ENCODE peak calls at places on chromosomes 1 and 21, in eight cellular contexts. E is psoas muscle; G is cardiac fibroblast; K is dorsolateral prefrontal cortex; S is lung; U is CD4-positive, alpha-beta T cell; V is left ventricle myocardium inferior; B is CD14-positive monocyte. Y is an unnamed sample.

GRCh38 chr1:14522331-14523241 is 75.9 kb upstream of the KAZN start:
- DNase-seq in G (peak; percentile 73), S (no peak), K (no peak), E (peak; percentile 43), V (peak; percentile 33), U (no peak), B (no peak), Y (peak; percentile 79)

GRCh38 chr1:12438349-12438924 is 179.6 kb downstream of the DHRS3 start:
- DNase-seq in G (peak; percentile 29), K (no peak), B (no peak), V (no peak), E (no peak), U (peak; percentile 22), S (no peak), Y (peak; percentile 39)

GRCh38 chr1:66168919-66169725 is 364.8 kb upstream of the SGIP1 start:
- DNase-seq in K (no peak), U (peak; percentile 8), V (no peak), G (no peak), B (no peak), S (no peak), E (no peak), Y (no peak)

GRCh38 chr1:232598133-232598532 is 31.8 kb downstream of the SIPA1L2 start:
- DNase-seq in G (no peak), K (no peak), B (no peak), V (no peak), E (no peak), U (no peak), S (no peak), Y (no peak)

GRCh38 chr1:212415107-212415841 is 588 bp upstream of the PACC1 start:
- DNase-seq in K (peak; percentile 89), G (no peak), V (no peak), B (no peak), E (no peak), U (no peak), S (no peak), Y (no peak)

GRCh38 chr1:16922885-16923431 is 1.2 kb downstream of the CROCC start:
- DNase-seq in G (no peak), V (no peak), S (no peak), U (no peak), B (no peak), E (peak; percentile 10), K (no peak), Y (no peak)

GRCh38 chr1:84724128-84724860 is 34.0 kb upstream of the SSX2IP start:
- DNase-seq in B (no peak), K (no peak), G (no peak), S (no peak), V (no peak), E (no peak), U (peak; percentile 33), Y (peak; percentile 13)

GRCh38 chr1:18325151-18325550 is 155.6 kb upstream of the KLHDC7A start:
- DNase-seq in S (no peak), V (no peak), B (no peak), K (no peak), U (no peak), G (no peak), E (no peak), Y (no peak)

GRCh38 chr1:185581961-185582725 is 152.0 kb upstream of the HMCN1 start:
- DNase-seq in U (no peak), K (no peak), V (no peak), G (peak; percentile 51), S (no peak), B (no peak), E (no peak), Y (no peak)

GRCh38 chr21:32329331-32329730 is 30.7 kb downstream of the MRAP start:
- DNase-seq in U (no peak), V (no peak), G (peak; percentile 60), K (no peak), E (peak; percentile 30), B (no peak), S (no peak), Y (no peak)

GRCh38 chr1:230145505-230145899 is 78.5 kb downstream of the GALNT2 start:
- DNase-seq in B (no peak), V (no peak), U (no peak), E (no peak), S (no peak), K (no peak), G (no peak), Y (no peak)

GRCh38 chr21:41975391-41976272 is 21.8 kb upstream of the C2CD2 start:
- DNase-seq in U (no peak), S (no peak), B (no peak), E (no peak), G (no peak), V (no peak), K (no peak), Y (no peak)

GRCh38 chr21:41974752-41975053 is 20.9 kb upstream of the C2CD2 start:
- DNase-seq in V (no peak), S (no peak), K (no peak), E (no peak), B (no peak), G (no peak), U (no peak), Y (no peak)

GRCh38 chr21:41972511-41973205 is 18.8 kb upstream of the C2CD2 start:
- DNase-seq in B (no peak), U (no peak), K (no peak), V (no peak), E (no peak), S (no peak), G (no peak), Y (no peak)

GRCh38 chr21:41973427-41973831 is 19.6 kb upstream of the C2CD2 start:
- DNase-seq in K (no peak), S (no peak), B (no peak), U (no peak), G (no peak), V (no peak), E (no peak), Y (peak; percentile 24)

GRCh38 chr21:41973861-41974751 is 20.3 kb upstream of the C2CD2 start:
- DNase-seq in E (peak; percentile 32), K (no peak), V (peak; percentile 59), S (peak; percentile 28), G (peak; percentile 20), U (no peak), B (no peak), Y (peak; percentile 19)
- TF ChIP-seq CTCF in E (no peak), K (no peak), V (no peak), S (no peak), G (no peak), U (no peak), B (no peak), Y (no peak)

GRCh38 chr1:45230537-45230936 is 24.1 kb upstream of the ZSWIM5 start:
- DNase-seq in B (no peak), U (no peak), K (no peak), V (no peak), E (no peak), G (no peak), S (no peak), Y (peak; percentile 50)
- TF ChIP-seq CTCF in B (no peak), U (peak; percentile 20), K (no peak), V (no peak), E (no peak), G (no peak), S (no peak), Y (no peak)

GRCh38 chr1:192489748-192490147 is 85.8 kb upstream of the RGS1 start:
- DNase-seq in E (no peak), S (no peak), G (peak; percentile 94), B (peak; percentile 66), U (peak; percentile 34), K (no peak), V (peak; percentile 43), Y (peak; percentile 54)

GRCh38 chr1:192493584-192493983 is 82.0 kb upstream of the RGS1 start:
- DNase-seq in V (no peak), B (no peak), S (no peak), U (no peak), K (no peak), G (no peak), E (no peak), Y (no peak)

GRCh38 chr1:192488058-192488457 is 87.5 kb upstream of the RGS1 start:
- DNase-seq in K (no peak), B (no peak), S (no peak), U (no peak), E (no peak), G (peak; percentile 11), V (no peak), Y (no peak)

GRCh38 chr1:192489046-192489445 is 86.5 kb upstream of the RGS1 start:
- DNase-seq in B (no peak), U (no peak), S (no peak), G (peak; percentile 8), E (no peak), V (no peak), K (no peak), Y (no peak)

GRCh38 chr1:192491804-192492554 is 83.6 kb upstream of the RGS1 start:
- DNase-seq in G (peak; percentile 61), U (no peak), S (no peak), B (no peak), E (no peak), K (no peak), V (no peak), Y (peak; percentile 38)
- TF ChIP-seq CTCF in G (no peak), U (no peak), S (no peak), B (no peak), E (no peak), K (no peak), V (no peak), Y (no peak)

GRCh38 chr1:175195281-175195680 is 2.7 kb upstream of the KIAA0040 start:
- DNase-seq in K (no peak), S (no peak), E (no peak), U (no peak), G (no peak), B (no peak), V (no peak), Y (no peak)

GRCh38 chr1:175193339-175193950 is 869 bp upstream of the KIAA0040 start:
- DNase-seq in V (no peak), G (peak; percentile 7), K (no peak), S (no peak), E (peak; percentile 21), U (no peak), B (no peak), Y (peak; percentile 44)

GRCh38 chr1:175192111-175192629 is 406 bp downstream of the KIAA0040 start:
- DNase-seq in G (peak; percentile 16), K (no peak), B (no peak), V (peak; percentile 67), U (peak; percentile 19), S (peak; percentile 74), E (peak; percentile 46), Y (peak; percentile 82)

GRCh38 chr1:175191654-175192053 is 922 bp downstream of the KIAA0040 start:
- DNase-seq in U (no peak), K (no peak), B (no peak), V (no peak), S (no peak), G (peak; percentile 4), E (no peak), Y (peak; percentile 57)

DNA sequence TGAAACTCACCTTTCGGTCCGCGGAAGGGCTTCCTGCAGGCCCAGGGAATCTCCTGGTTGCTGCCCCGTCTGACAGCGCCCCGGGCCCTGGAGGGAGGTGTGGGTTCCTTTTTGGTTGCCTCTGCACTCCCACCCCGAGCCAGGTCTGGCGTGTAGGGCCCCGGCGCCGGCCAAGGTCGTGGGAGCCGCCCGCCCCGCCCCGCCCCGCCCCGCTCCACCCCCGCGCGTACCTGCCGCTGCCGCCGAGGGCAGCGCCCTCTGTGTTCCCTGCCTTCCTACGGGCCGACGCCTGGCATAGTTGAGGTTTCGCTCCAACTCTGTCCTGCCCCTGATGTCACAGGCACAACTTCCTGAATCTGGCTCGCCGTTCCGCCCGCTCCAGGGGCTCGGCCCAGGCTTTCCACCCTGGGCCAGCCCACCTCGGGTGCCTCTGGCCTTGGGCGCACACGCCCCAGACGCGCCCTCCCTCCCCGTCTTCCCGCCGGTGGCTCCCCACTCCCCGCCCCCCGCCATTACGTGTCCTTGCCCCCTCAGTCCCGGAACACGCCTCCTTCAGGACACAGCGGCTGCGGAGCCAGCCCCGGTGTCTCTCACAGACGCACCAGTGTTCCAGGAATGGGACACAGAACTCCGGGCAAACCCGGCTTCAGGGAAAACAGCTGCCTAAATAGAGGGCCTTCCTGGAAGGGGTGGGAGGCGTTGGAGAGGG is at the start of gene KIAA0040:
- DNase-seq in G (peak; percentile 13), E (peak; percentile 81), S (peak; percentile 77), K (no peak), U (peak; percentile 45), V (peak; percentile 84), B (peak; percentile 64), Y (peak; percentile 87)
- TF ChIP-seq CTCF in G (no peak), E (no peak), S (no peak), K (peak; percentile 6), U (no peak), V (peak; percentile 34), B (no peak), Y (no peak)